ENCODE peak calls at places on chromosomes 16 and 17, in ten cellular contexts. Q is ovary, F is breast epithelium, Z is HAP-1, C is heart right ventricle, W is PC-9, X is psoas muscle, G is kidney, D is cardiac muscle cell, T is OCI-LY7. O is an unnamed sample.

GRCh38 chr16:88651276-88651988 is 579 bp upstream of the CYBA start:
- DNase-seq in Q (no peak), F (no peak), Z (no peak), C (peak; percentile 54), W (no peak), X (peak; percentile 57), G (peak; percentile 96), D (no peak), T (peak; percentile 97), O (peak; percentile 44)

GRCh38 chr16:85046957-85047866 is 19.6 kb downstream of the KIAA0513 start:
- DNase-seq in Q (no peak), F (no peak), Z (no peak), C (no peak), W (no peak), X (no peak), G (peak; percentile 29), D (peak; percentile 83), T (no peak), O (no peak)

GRCh38 chr16:19817122-19817521 is 67.5 kb downstream of the GPRC5B start:
- DNase-seq in Q (no peak), F (no peak), Z (peak; percentile 41), C (no peak), W (no peak), X (no peak), G (no peak), D (no peak), T (no peak), O (no peak)

GRCh38 chr17:20896153-20896649 is 146.6 kb downstream of the USP22 start:
- DNase-seq in Q (peak; percentile 74), F (no peak), Z (no peak), C (peak; percentile 49), W (no peak), X (no peak), G (no peak), D (no peak), T (no peak), O (no peak)

GRCh38 chr17:57293077-57293476 is 36.8 kb downstream of the MSI2 start:
- DNase-seq in Q (no peak), F (no peak), Z (no peak), C (no peak), W (peak; percentile 19), X (no peak), G (peak; percentile 86), D (no peak), T (no peak), O (peak; percentile 80)

GRCh38 chr17:5413682-5414081 is 5.8 kb downstream of the NUP88 start:
- DNase-seq in Q (no peak), F (no peak), Z (no peak), C (no peak), W (no peak), X (no peak), G (no peak), D (no peak), T (no peak), O (no peak)

GRCh38 chr16:78175287-78175686 is 75.8 kb downstream of the WWOX start:
- DNase-seq in Q (no peak), F (no peak), Z (no peak), C (no peak), W (no peak), X (no peak), G (no peak), D (no peak), T (no peak), O (no peak)

GRCh38 chr17:68792042-68792685 is 163.0 kb downstream of the ABCA8 start:
- DNase-seq in Q (no peak), F (no peak), Z (no peak), C (no peak), W (no peak), X (no peak), G (no peak), D (no peak), T (no peak), O (no peak)

GRCh38 chr17:17682737-17683675 is 1.7 kb downstream of the RAI1 start:
- DNase-seq in Q (peak; percentile 87), F (no peak), Z (peak; percentile 89), C (peak; percentile 72), W (peak; percentile 61), X (peak; percentile 71), G (peak; percentile 87), D (peak; percentile 82), T (peak; percentile 65), O (peak; percentile 77)

GRCh38 chr17:8742274-8742673 is 2.4 kb downstream of the CCDC42 start:
- DNase-seq in Q (no peak), F (no peak), Z (no peak), C (no peak), W (no peak), X (no peak), G (no peak), D (no peak), T (no peak), O (no peak)

GRCh38 chr16:23837553-23838308 is 1.9 kb downstream of the PRKCB start:
- DNase-seq in Q (no peak), F (no peak), Z (no peak), C (no peak), W (no peak), X (no peak), G (no peak), D (no peak), T (peak; percentile 65), O (no peak)

GRCh38 chr16:23836078-23836403 is 258 bp downstream of the PRKCB start:
- DNase-seq in Q (no peak), F (no peak), Z (no peak), C (no peak), W (no peak), X (no peak), G (no peak), D (no peak), T (no peak), O (no peak)

GRCh38 chr16:23835390-23836077 is at the start of gene PRKCB:
- DNase-seq in Q (peak; percentile 16), F (no peak), Z (peak; percentile 76), C (peak; percentile 77), W (no peak), X (peak; percentile 64), G (peak; percentile 92), D (peak; percentile 92), T (peak; percentile 92), O (peak; percentile 42)

GRCh38 chr16:23838485-23839142 is 2.8 kb downstream of the PRKCB start:
- DNase-seq in Q (no peak), F (no peak), Z (no peak), C (no peak), W (no peak), X (no peak), G (no peak), D (no peak), T (no peak), O (no peak)

DNA sequence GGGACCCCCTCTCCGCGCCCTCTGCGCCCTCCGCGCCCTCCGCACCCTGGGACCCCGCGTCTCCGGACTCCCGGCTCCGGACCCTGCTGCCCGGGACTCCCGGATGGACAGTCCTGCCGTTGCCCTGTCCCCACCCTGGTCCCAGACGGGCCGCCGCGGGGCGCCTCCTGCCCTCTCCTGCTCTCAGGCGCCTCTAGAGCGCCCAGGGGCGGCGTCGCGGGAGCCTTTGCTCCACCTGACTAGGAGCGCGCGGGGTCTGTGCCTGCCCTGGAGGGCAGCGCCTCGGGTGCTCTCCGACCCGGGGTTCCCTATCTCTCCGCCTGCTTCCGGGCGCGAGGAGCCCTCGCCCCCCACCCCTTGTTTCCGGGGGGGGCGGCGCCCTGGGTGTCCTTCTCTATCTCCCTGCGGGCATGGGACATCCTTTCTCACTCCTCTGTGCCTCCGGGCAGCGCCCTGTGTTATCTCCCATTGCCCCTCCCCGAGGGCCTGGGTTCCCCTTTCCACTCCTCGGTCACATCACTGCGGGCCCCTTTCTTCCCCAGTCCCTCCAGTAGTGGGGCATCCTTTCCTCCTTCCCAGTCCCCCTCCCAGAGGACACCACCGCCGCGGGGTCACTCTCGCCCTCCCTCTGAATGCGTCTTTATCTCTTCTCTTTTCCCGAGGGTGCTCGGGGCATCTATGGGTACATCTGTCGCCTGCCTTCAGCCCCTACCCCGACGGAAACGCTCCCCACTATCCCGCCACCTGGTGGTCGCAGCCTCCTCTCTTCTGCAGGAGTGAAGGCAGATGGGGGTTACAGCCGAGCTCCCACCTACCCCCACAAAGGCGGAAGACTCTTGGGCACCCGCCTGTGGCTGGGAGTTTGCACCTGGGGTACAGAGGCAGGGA is 865 bp downstream of the PRKCB start:
- DNase-seq in Q (no peak), F (no peak), Z (peak; percentile 10), C (peak; percentile 27), W (no peak), X (peak; percentile 19), G (peak; percentile 82), D (peak; percentile 32), T (peak; percentile 75), O (no peak)
- H3K4me3 ChIP-seq in Q (peak overlapping the region; percentile 32), F (peak overlapping the region; percentile 49), Z (peak overlapping the region; percentile 14), C (no peak overlapping the region), W (no peak overlapping the region), X (peak overlapping the region; percentile 56), G (no peak overlapping the region), D (peak overlapping the region; percentile 45), T (peak overlapping the region; percentile 85), O (no peak overlapping the region)

GRCh38 chr16:68790130-68790761 is 53.1 kb upstream of the TANGO6 start:
- DNase-seq in Q (peak; percentile 25), F (no peak), Z (no peak), C (no peak), W (peak; percentile 80), X (no peak), G (no peak), D (no peak), T (no peak), O (peak; percentile 77)
- H3K4me1 ChIP-seq in Q (peaks cover 9% of the 10 kb centered on the region), F (peaks cover 5% of the 10 kb centered on the region), Z (peaks cover 7% of the 10 kb centered on the region), C (no peaks in the 10 kb centered on the region), W (peaks cover 57% of the 10 kb centered on the region), X (no peaks in the 10 kb centered on the region), G (peaks cover 3% of the 10 kb centered on the region), D (no peaks in the 10 kb centered on the region), T (no peaks in the 10 kb centered on the region), O (peaks cover 61% of the 10 kb centered on the region)

GRCh38 chr17:32732296-32732642 is 144.7 kb downstream of the MYO1D start:
- DNase-seq in Q (no peak), F (no peak), Z (no peak), C (no peak), W (no peak), X (no peak), G (no peak), D (no peak), T (no peak), O (no peak)

GRCh38 chr17:32731556-32732295 is 145.2 kb downstream of the MYO1D start:
- DNase-seq in Q (no peak), F (no peak), Z (no peak), C (no peak), W (no peak), X (no peak), G (no peak), D (no peak), T (no peak), O (no peak)

GRCh38 chr17:32732900-32733299 is 144.0 kb downstream of the MYO1D start:
- DNase-seq in Q (no peak), F (no peak), Z (no peak), C (no peak), W (no peak), X (no peak), G (no peak), D (no peak), T (no peak), O (no peak)
- H3K4me3 ChIP-seq in Q (no peak overlapping the region), F (no peak overlapping the region), Z (no peak overlapping the region), C (no peak overlapping the region), W (no peak overlapping the region), X (no peak overlapping the region), G (no peak overlapping the region), D (no peak overlapping the region), T (no peak overlapping the region), O (no peak overlapping the region)

DNA sequence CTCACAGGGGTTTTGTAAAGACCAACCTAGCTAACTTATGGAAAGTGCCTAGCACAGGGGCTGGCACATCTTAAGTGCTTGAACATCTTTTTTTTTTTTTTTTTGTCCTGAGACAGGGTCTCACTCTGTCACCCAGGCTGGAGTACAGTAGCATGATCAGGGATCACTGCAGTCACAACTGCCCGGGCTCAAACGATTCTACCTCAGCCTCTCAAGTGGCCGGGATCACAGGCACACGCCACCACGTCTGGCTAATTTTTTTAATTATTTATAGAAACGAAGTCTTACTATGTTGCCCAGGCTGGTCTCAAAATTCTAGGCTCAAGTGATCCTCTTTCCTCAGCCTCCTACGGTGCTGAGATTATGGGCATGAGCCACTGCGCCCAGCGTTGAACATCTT is 1.3 kb downstream of the LYRM9 start:
- DNase-seq in Q (no peak), F (no peak), Z (no peak), C (no peak), W (no peak), X (no peak), G (no peak), D (no peak), T (no peak), O (no peak)
- H3K4me1 ChIP-seq in Q (no peaks in the 10 kb centered on the region), F (no peaks in the 10 kb centered on the region), Z (peaks cover 24% of the 10 kb centered on the region), C (no peaks in the 10 kb centered on the region), W (peaks cover 24% of the 10 kb centered on the region), X (peaks cover 8% of the 10 kb centered on the region), G (peaks cover 16% of the 10 kb centered on the region), D (peaks cover 10% of the 10 kb centered on the region), T (peaks cover 8% of the 10 kb centered on the region), O (peaks cover 48% of the 10 kb centered on the region)